ENCODE peak calls at places on chromosomes 2 and 18, in nine cellular contexts. J is thoracic aorta; Y is body of pancreas; S is PC-9; A is uterus; P is fibroblast of lung; C is CD8-positive, alpha-beta T cell; W is adrenal gland; I is cardiac muscle cell. R is an unnamed sample.

GRCh38 chr2:163715199-163715598 is 20.6 kb downstream of the FIGN start:
- DNase-seq in J (no peak), Y (no peak), S (no peak), A (no peak), P (no peak), C (no peak), W (no peak), I (peak; percentile 24), R (no peak)

GRCh38 chr18:28175047-28175929 is 1.6 kb downstream of the CDH2 start:
- DNase-seq in J (no peak), Y (no peak), S (no peak), A (no peak), P (peak; percentile 70), C (no peak), W (peak; percentile 61), I (peak; percentile 91), R (no peak)

GRCh38 chr2:26657265-26657664 is 16.1 kb upstream of the CIB4 start:
- DNase-seq in J (no peak), Y (no peak), S (no peak), A (no peak), P (no peak), C (no peak), W (no peak), I (no peak), R (no peak)

GRCh38 chr2:160349306-160349705 is 144.3 kb downstream of the RBMS1 start:
- DNase-seq in J (no peak), Y (no peak), S (no peak), A (no peak), P (peak; percentile 52), C (no peak), W (no peak), I (no peak), R (no peak)

GRCh38 chr18:10579079-10579867 is 53.4 kb downstream of the NAPG start:
- DNase-seq in J (no peak), Y (no peak), S (no peak), A (no peak), P (peak; percentile 66), C (no peak), W (no peak), I (no peak), R (no peak)

GRCh38 chr2:168607992-168608391 is 151.9 kb downstream of the CERS6 start:
- DNase-seq in J (no peak), Y (no peak), S (no peak), A (no peak), P (peak; percentile 62), C (no peak), W (no peak), I (no peak), R (no peak)

GRCh38 chr2:121192576-121192975 is 92.4 kb downstream of the TFCP2L1 start:
- DNase-seq in J (no peak), Y (no peak), S (no peak), A (no peak), P (no peak), C (no peak), W (no peak), I (no peak), R (no peak)

GRCh38 chr2:207772081-207772843 is 2.6 kb upstream of the FZD5 start:
- DNase-seq in J (no peak), Y (no peak), S (no peak), A (peak; percentile 23), P (peak; percentile 45), C (no peak), W (peak; percentile 27), I (no peak), R (no peak)

GRCh38 chr2:234594715-234595114 is 97.8 kb upstream of the ARL4C start:
- DNase-seq in J (no peak), Y (no peak), S (no peak), A (no peak), P (no peak), C (no peak), W (no peak), I (no peak), R (no peak)

GRCh38 chr18:49625021-49625691 is 63.3 kb downstream of the LIPG start:
- DNase-seq in J (no peak), Y (no peak), S (peak; percentile 35), A (no peak), P (peak; percentile 71), C (no peak), W (no peak), I (no peak), R (no peak)

GRCh38 chr2:39947294-39948015 is 168.4 kb upstream of the THUMPD2 start:
- DNase-seq in J (no peak), Y (no peak), S (no peak), A (no peak), P (peak; percentile 40), C (no peak), W (no peak), I (no peak), R (no peak)

GRCh38 chr2:40177366-40177765 is 274.5 kb downstream of the SLC8A1 start:
- DNase-seq in J (no peak), Y (no peak), S (no peak), A (no peak), P (no peak), C (no peak), W (no peak), I (no peak), R (no peak)

GRCh38 chr2:6846540-6846939 is 19.2 kb downstream of the CMPK2 start:
- DNase-seq in J (no peak), Y (no peak), S (no peak), A (no peak), P (no peak), C (no peak), W (no peak), I (no peak), R (no peak)

GRCh38 chr2:6856548-6856920 is 9.2 kb downstream of the CMPK2 start:
- DNase-seq in J (no peak), Y (no peak), S (no peak), A (no peak), P (no peak), C (no peak), W (no peak), I (no peak), R (no peak)

GRCh38 chr2:6855860-6856547 is 9.7 kb downstream of the CMPK2 start:
- DNase-seq in J (no peak), Y (no peak), S (no peak), A (no peak), P (peak; percentile 14), C (no peak), W (no peak), I (no peak), R (no peak)

GRCh38 chr2:6846967-6847695 is 18.6 kb downstream of the CMPK2 start:
- DNase-seq in J (no peak), Y (no peak), S (no peak), A (no peak), P (no peak), C (no peak), W (no peak), I (no peak), R (no peak)

DNA sequence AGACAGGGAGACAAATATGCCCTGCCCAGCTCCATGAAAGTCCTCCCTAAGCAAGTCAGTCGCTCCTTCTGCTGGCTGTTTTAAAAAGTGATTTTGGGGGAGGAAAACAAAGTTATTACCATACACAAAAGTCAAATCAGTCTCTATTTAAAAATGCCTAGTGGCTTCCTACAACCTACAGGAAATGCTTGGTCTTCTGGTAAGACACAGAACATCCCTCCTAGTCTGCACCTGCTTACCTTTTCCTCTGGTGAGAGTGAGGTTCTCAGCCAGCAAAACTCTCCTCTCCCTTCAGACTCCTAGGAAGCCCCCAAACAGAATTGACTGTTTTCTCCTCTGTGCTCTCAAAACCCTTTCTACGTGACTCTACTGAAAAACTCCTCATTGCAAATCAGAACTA is 13.5 kb downstream of the CMPK2 start:
- DNase-seq in J (no peak), Y (no peak), S (no peak), A (no peak), P (no peak), C (no peak), W (no peak), I (no peak), R (no peak)
- H3K9me3 ChIP-seq in J (peaks cover 16% of the 10 kb centered on the region), Y (peaks cover 14% of the 10 kb centered on the region), S (no peaks in the 10 kb centered on the region), A (peaks cover 18% of the 10 kb centered on the region), P (no peaks in the 10 kb centered on the region), C (no peaks in the 10 kb centered on the region), W (no peaks in the 10 kb centered on the region), I (no peaks in the 10 kb centered on the region), R (peaks cover 21% of the 10 kb centered on the region)

DNA sequence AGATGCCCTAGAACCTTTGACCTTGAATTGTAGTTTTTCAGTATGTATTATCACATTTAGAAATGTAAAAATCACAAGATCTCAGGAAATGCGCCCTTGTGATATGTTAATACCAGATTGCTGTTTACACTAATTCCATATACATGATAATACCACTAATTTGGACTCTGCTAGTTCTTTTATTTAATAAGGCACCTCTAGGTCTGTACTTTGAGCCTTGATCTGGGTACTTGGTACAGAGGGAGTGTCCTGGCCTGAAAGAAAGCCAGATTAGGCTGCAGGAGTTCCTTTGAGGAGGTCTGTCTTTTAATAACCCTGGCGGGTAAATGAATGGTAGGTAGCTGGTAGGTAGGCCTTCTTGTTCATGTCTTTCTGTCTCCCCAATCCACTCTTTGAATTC is 26.3 kb downstream of the PLEKHA3 start:
- DNase-seq in J (no peak), Y (no peak), S (no peak), A (no peak), P (no peak), C (no peak), W (no peak), I (no peak), R (no peak)
- TF ChIP-seq CTCF in J (no peak), Y (no peak), S (no peak), A (no peak), P (no peak), C (no peak), W (no peak), I (no peak), R (no peak)

DNA sequence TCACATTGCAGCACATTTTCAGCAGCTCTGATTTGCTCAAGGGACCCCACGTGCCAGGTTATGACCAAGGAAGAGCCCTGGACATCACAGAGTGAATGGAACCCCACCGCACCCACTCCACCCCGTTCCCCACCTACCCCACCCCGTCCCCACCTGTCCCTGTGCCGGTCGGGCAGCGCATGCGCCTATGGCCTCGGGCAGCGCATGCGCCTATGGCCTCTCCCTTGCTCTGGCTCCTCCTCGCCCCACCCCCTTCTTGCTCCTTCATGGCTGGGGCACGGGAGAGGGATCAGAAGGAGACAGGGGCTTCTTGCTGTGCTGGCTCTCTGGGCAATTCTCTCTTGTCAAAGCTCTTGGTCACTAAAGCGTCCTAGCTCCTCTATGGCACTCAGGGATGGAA is 371.8 kb upstream of the HS6ST1 start:
- DNase-seq in J (no peak), Y (no peak), S (no peak), A (no peak), P (no peak), C (no peak), W (no peak), I (no peak), R (no peak)
- H3K27me3 ChIP-seq in J (no peaks in the 10 kb centered on the region), Y (no peaks in the 10 kb centered on the region), S (peaks cover 6% of the 10 kb centered on the region), A (no peaks in the 10 kb centered on the region), P (no peaks in the 10 kb centered on the region), C (no peaks in the 10 kb centered on the region), W (no peaks in the 10 kb centered on the region), I (no peaks in the 10 kb centered on the region), R (no peaks in the 10 kb centered on the region)

GRCh38 chr2:63300835-63301234 is 250.2 kb downstream of the OTX1 start:
- DNase-seq in J (no peak), Y (no peak), S (no peak), A (no peak), P (no peak), C (no peak), W (no peak), I (no peak), R (no peak)

DNA sequence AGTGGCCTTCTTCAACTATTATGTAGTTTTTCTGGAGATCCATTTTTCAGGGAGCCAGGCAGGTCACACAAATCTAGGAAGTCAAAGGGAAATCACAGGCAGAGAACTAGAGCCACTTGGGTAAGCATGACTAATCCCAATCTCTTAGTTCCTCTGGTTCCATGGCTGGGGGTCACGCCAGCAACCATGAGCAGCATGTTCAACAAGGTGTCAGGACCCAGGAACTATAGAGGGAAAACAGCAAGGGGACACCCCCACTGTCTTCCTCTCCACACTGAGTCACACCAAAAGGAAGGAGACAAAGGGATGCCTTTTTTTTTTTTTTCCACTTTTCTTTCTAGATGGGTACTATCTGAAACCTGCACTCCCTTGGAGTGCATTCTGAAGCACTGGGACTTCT is 250.9 kb downstream of the OTX1 start:
- DNase-seq in J (no peak), Y (no peak), S (no peak), A (no peak), P (no peak), C (no peak), W (no peak), I (no peak), R (no peak)
- H3K9me3 ChIP-seq in J (peaks cover 37% of the 10 kb centered on the region), Y (peaks cover 77% of the 10 kb centered on the region), S (peaks cover 10% of the 10 kb centered on the region), A (peaks cover 59% of the 10 kb centered on the region), P (no peaks in the 10 kb centered on the region), C (peaks cover 27% of the 10 kb centered on the region), W (no peaks in the 10 kb centered on the region), I (no peaks in the 10 kb centered on the region), R (peaks cover 61% of the 10 kb centered on the region)